ENCODE peak calls at places on chromosomes 1 and 21, in ten cellular contexts. One of them, this sample, is unnamed.

GRCh38 chr1:32215629-32216505 is 6.3 kb downstream of the TMEM234 start:
- DNase-seq in stomach: peak
- DNase-seq in naive thymus-derived CD4-positive, alpha-beta T cell: peak
- DNase-seq in neuronal stem cell: no peak
- DNase-seq in brain microvascular endothelial cell: peak
- DNase-seq in uterus: peak
- DNase-seq in esophagus squamous epithelium: no peak
- DNase-seq in spleen: no peak
- DNase-seq in IMR-90: peak
- DNase-seq in heart right ventricle: peak
- DNase-seq in this sample: no peak

GRCh38 chr1:40708750-40709099 is 17.2 kb downstream of the NFYC start:
- DNase-seq in stomach: no peak
- DNase-seq in naive thymus-derived CD4-positive, alpha-beta T cell: no peak
- DNase-seq in neuronal stem cell: no peak
- DNase-seq in brain microvascular endothelial cell: no peak
- DNase-seq in uterus: no peak
- DNase-seq in esophagus squamous epithelium: no peak
- DNase-seq in spleen: no peak
- DNase-seq in IMR-90: peak
- DNase-seq in heart right ventricle: no peak
- DNase-seq in this sample: no peak

GRCh38 chr1:171142451-171143121 is 42.5 kb upstream of the FMO2 start:
- DNase-seq in stomach: no peak
- DNase-seq in naive thymus-derived CD4-positive, alpha-beta T cell: no peak
- DNase-seq in neuronal stem cell: no peak
- DNase-seq in brain microvascular endothelial cell: peak
- DNase-seq in uterus: peak
- DNase-seq in esophagus squamous epithelium: no peak
- DNase-seq in spleen: no peak
- DNase-seq in IMR-90: peak
- DNase-seq in heart right ventricle: no peak
- DNase-seq in this sample: no peak

GRCh38 chr1:28577052-28577678 is 14.9 kb upstream of the RAB42 start:
- DNase-seq in stomach: no peak
- DNase-seq in naive thymus-derived CD4-positive, alpha-beta T cell: no peak
- DNase-seq in neuronal stem cell: no peak
- DNase-seq in brain microvascular endothelial cell: no peak
- DNase-seq in uterus: no peak
- DNase-seq in esophagus squamous epithelium: no peak
- DNase-seq in spleen: no peak
- DNase-seq in IMR-90: no peak
- DNase-seq in heart right ventricle: no peak
- DNase-seq in this sample: no peak

GRCh38 chr1:209672705-209673630 is 2.2 kb upstream of the G0S2 start:
- DNase-seq in stomach: no peak
- DNase-seq in naive thymus-derived CD4-positive, alpha-beta T cell: no peak
- DNase-seq in neuronal stem cell: no peak
- DNase-seq in brain microvascular endothelial cell: no peak
- DNase-seq in uterus: no peak
- DNase-seq in esophagus squamous epithelium: no peak
- DNase-seq in spleen: no peak
- DNase-seq in IMR-90: no peak
- DNase-seq in heart right ventricle: no peak
- DNase-seq in this sample: no peak

GRCh38 chr1:178599087-178599486 is 86.2 kb downstream of the TEX35 start:
- DNase-seq in stomach: no peak
- DNase-seq in naive thymus-derived CD4-positive, alpha-beta T cell: no peak
- DNase-seq in neuronal stem cell: no peak
- DNase-seq in brain microvascular endothelial cell: no peak
- DNase-seq in uterus: no peak
- DNase-seq in esophagus squamous epithelium: no peak
- DNase-seq in spleen: no peak
- DNase-seq in IMR-90: no peak
- DNase-seq in heart right ventricle: no peak
- DNase-seq in this sample: no peak

GRCh38 chr1:243431591-243431990 is 175.8 kb downstream of the SDCCAG8 start:
- DNase-seq in stomach: no peak
- DNase-seq in naive thymus-derived CD4-positive, alpha-beta T cell: no peak
- DNase-seq in neuronal stem cell: no peak
- DNase-seq in brain microvascular endothelial cell: no peak
- DNase-seq in uterus: no peak
- DNase-seq in esophagus squamous epithelium: no peak
- DNase-seq in spleen: no peak
- DNase-seq in IMR-90: no peak
- DNase-seq in heart right ventricle: no peak
- DNase-seq in this sample: no peak

GRCh38 chr21:45551316-45551715 is 9.1 kb upstream of the SLC19A1 start:
- DNase-seq in stomach: no peak
- DNase-seq in naive thymus-derived CD4-positive, alpha-beta T cell: peak
- DNase-seq in neuronal stem cell: no peak
- DNase-seq in brain microvascular endothelial cell: peak
- DNase-seq in uterus: no peak
- DNase-seq in esophagus squamous epithelium: no peak
- DNase-seq in spleen: peak
- DNase-seq in IMR-90: peak
- DNase-seq in heart right ventricle: no peak
- DNase-seq in this sample: no peak

GRCh38 chr1:229199892-229200291 is 71.0 kb upstream of the RAB4A start:
- DNase-seq in stomach: peak
- DNase-seq in naive thymus-derived CD4-positive, alpha-beta T cell: no peak
- DNase-seq in neuronal stem cell: no peak
- DNase-seq in brain microvascular endothelial cell: no peak
- DNase-seq in uterus: no peak
- DNase-seq in esophagus squamous epithelium: no peak
- DNase-seq in spleen: peak
- DNase-seq in IMR-90: no peak
- DNase-seq in heart right ventricle: no peak
- DNase-seq in this sample: no peak

GRCh38 chr1:215529111-215529510 is 38.0 kb upstream of the KCTD3 start:
- DNase-seq in stomach: no peak
- DNase-seq in naive thymus-derived CD4-positive, alpha-beta T cell: no peak
- DNase-seq in neuronal stem cell: no peak
- DNase-seq in brain microvascular endothelial cell: no peak
- DNase-seq in uterus: no peak
- DNase-seq in esophagus squamous epithelium: no peak
- DNase-seq in spleen: no peak
- DNase-seq in IMR-90: peak
- DNase-seq in heart right ventricle: no peak
- DNase-seq in this sample: no peak

GRCh38 chr1:176462671-176463225 is at the start of gene PAPPA2:
- DNase-seq in stomach: no peak
- DNase-seq in naive thymus-derived CD4-positive, alpha-beta T cell: no peak
- DNase-seq in neuronal stem cell: no peak
- DNase-seq in brain microvascular endothelial cell: no peak
- DNase-seq in uterus: no peak
- DNase-seq in esophagus squamous epithelium: no peak
- DNase-seq in spleen: no peak
- DNase-seq in IMR-90: no peak
- DNase-seq in heart right ventricle: no peak
- DNase-seq in this sample: no peak
- H3K27ac ChIP-seq in stomach: no peak
- H3K27ac ChIP-seq in naive thymus-derived CD4-positive, alpha-beta T cell: no peak
- H3K27ac ChIP-seq in neuronal stem cell: no peak
- H3K27ac ChIP-seq in brain microvascular endothelial cell: no peak
- H3K27ac ChIP-seq in uterus: no peak
- H3K27ac ChIP-seq in esophagus squamous epithelium: no peak
- H3K27ac ChIP-seq in spleen: no peak
- H3K27ac ChIP-seq in IMR-90: no peak
- H3K27ac ChIP-seq in heart right ventricle: no peak
- H3K27ac ChIP-seq in this sample: no peak

DNA sequence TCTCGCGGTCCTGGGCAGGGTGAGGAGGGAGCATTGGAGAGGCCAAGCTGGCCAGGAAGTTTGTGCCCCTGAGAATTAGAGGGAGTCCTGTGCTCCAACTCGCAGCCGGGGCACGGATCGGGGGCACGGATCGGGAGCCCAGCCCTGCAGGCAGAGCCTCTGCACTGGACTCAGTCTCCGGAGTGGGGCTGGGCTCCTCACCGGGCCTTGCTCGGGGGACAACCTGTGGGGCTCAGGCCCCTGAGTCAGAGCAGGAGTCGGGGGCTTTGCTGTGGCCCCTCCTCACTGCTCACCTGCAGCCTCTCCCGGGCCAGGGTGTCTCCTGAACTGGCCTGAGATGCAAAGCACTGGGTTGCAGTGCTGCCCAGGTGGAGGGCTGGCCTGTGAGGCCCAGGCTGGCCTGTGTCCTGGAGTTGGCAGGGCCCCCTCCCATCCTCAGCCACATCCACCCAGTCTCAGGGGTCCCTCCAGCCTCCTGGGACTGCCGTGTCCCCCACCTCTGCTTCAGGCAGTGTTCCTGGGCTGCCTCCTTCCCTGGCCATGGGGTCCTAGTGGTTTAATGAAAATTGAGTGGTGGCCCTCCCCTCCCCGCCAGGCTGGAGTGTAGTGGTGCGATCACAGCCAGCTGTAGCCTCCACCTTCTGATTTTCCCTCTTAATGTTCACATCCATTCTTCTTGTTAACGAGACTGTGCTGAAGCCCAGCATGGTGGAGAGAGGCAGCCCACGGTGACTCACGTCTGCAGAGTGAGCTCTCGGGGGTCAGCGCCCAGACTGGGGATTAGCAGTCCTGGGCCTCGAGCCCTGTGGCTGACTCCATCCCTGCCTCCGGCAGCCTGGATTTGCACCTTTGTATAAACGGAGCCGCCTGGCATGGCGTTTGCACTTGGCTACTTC is 6.6 kb downstream of the MIB2 start:
- DNase-seq in stomach: no peak
- DNase-seq in naive thymus-derived CD4-positive, alpha-beta T cell: no peak
- DNase-seq in neuronal stem cell: no peak
- DNase-seq in brain microvascular endothelial cell: no peak
- DNase-seq in uterus: no peak
- DNase-seq in esophagus squamous epithelium: no peak
- DNase-seq in spleen: peak
- DNase-seq in IMR-90: peak
- DNase-seq in heart right ventricle: no peak
- DNase-seq in this sample: no peak
- H3K27ac ChIP-seq in stomach: peak
- H3K27ac ChIP-seq in naive thymus-derived CD4-positive, alpha-beta T cell: no peak
- H3K27ac ChIP-seq in neuronal stem cell: no peak
- H3K27ac ChIP-seq in brain microvascular endothelial cell: no peak
- H3K27ac ChIP-seq in uterus: no peak
- H3K27ac ChIP-seq in esophagus squamous epithelium: peak
- H3K27ac ChIP-seq in spleen: no peak
- H3K27ac ChIP-seq in IMR-90: no peak
- H3K27ac ChIP-seq in heart right ventricle: peak
- H3K27ac ChIP-seq in this sample: no peak

GRCh38 chr1:9822897-9823692 is 670 bp downstream of the CLSTN1 start:
- DNase-seq in stomach: no peak
- DNase-seq in naive thymus-derived CD4-positive, alpha-beta T cell: peak
- DNase-seq in neuronal stem cell: no peak
- DNase-seq in brain microvascular endothelial cell: no peak
- DNase-seq in uterus: peak
- DNase-seq in esophagus squamous epithelium: no peak
- DNase-seq in spleen: peak
- DNase-seq in IMR-90: peak
- DNase-seq in heart right ventricle: peak
- DNase-seq in this sample: no peak

GRCh38 chr1:9821710-9822109 is 2.1 kb downstream of the CLSTN1 start:
- DNase-seq in stomach: no peak
- DNase-seq in naive thymus-derived CD4-positive, alpha-beta T cell: no peak
- DNase-seq in neuronal stem cell: no peak
- DNase-seq in brain microvascular endothelial cell: no peak
- DNase-seq in uterus: no peak
- DNase-seq in esophagus squamous epithelium: no peak
- DNase-seq in spleen: no peak
- DNase-seq in IMR-90: no peak
- DNase-seq in heart right ventricle: no peak
- DNase-seq in this sample: no peak

GRCh38 chr1:9823943-9824701 is at the start of gene CLSTN1:
- DNase-seq in stomach: peak
- DNase-seq in naive thymus-derived CD4-positive, alpha-beta T cell: peak
- DNase-seq in neuronal stem cell: peak
- DNase-seq in brain microvascular endothelial cell: peak
- DNase-seq in uterus: peak
- DNase-seq in esophagus squamous epithelium: peak
- DNase-seq in spleen: peak
- DNase-seq in IMR-90: peak
- DNase-seq in heart right ventricle: peak
- DNase-seq in this sample: peak

GRCh38 chr1:9823693-9823942 is 147 bp downstream of the CLSTN1 start:
- DNase-seq in stomach: no peak
- DNase-seq in naive thymus-derived CD4-positive, alpha-beta T cell: no peak
- DNase-seq in neuronal stem cell: no peak
- DNase-seq in brain microvascular endothelial cell: no peak
- DNase-seq in uterus: no peak
- DNase-seq in esophagus squamous epithelium: no peak
- DNase-seq in spleen: no peak
- DNase-seq in IMR-90: no peak
- DNase-seq in heart right ventricle: peak
- DNase-seq in this sample: no peak

DNA sequence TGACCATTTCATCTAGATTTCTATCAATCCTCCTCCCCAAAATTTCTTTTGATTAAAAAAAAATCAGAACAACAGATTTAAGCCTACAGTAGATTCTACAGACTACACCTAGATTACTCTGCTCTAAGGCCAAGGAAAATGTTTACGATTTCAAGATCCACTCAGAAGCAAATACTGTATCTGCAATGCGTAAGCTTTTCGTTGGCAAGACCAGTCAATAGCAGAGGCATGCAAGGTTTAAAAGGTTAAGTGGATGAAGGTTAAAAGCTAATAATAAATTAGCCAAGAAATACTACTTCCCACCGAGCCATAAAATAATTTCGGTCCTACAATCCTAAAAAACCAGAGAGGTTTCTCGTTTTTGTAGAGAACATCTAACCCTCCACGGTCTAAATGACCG is 1.3 kb downstream of the CLSTN1 start:
- DNase-seq in stomach: no peak
- DNase-seq in naive thymus-derived CD4-positive, alpha-beta T cell: no peak
- DNase-seq in neuronal stem cell: no peak
- DNase-seq in brain microvascular endothelial cell: no peak
- DNase-seq in uterus: no peak
- DNase-seq in esophagus squamous epithelium: no peak
- DNase-seq in spleen: no peak
- DNase-seq in IMR-90: peak
- DNase-seq in heart right ventricle: no peak
- DNase-seq in this sample: no peak
- H3K27ac ChIP-seq in stomach: no peak
- H3K27ac ChIP-seq in naive thymus-derived CD4-positive, alpha-beta T cell: peak
- H3K27ac ChIP-seq in neuronal stem cell: no peak
- H3K27ac ChIP-seq in brain microvascular endothelial cell: no peak
- H3K27ac ChIP-seq in uterus: peak
- H3K27ac ChIP-seq in esophagus squamous epithelium: peak
- H3K27ac ChIP-seq in spleen: no peak
- H3K27ac ChIP-seq in IMR-90: peak
- H3K27ac ChIP-seq in heart right ventricle: no peak
- H3K27ac ChIP-seq in this sample: peak

DNA sequence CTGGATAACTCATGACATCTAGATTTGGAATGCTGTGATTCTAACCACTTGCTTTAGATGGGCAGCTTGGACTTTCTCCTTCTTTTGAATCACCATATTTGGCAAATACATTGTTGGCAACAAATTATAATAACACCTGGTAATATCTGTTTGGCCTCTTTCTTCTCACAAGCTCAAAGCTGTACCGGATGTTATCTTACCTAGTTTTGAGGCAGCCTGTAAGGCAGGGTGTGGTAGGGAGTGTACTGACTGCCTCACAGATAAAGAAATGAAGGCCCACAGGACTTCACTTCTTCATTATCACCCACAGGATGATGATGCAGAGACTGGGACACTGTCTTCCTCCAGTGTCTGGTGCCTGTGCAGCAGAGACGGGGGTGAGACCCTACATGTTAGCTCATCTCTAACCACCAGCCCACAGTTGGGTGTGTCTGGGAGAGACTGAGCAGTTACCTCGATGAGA is 28.5 kb downstream of the TUFT1 start:
- DNase-seq in stomach: no peak
- DNase-seq in naive thymus-derived CD4-positive, alpha-beta T cell: no peak
- DNase-seq in neuronal stem cell: no peak
- DNase-seq in brain microvascular endothelial cell: no peak
- DNase-seq in uterus: no peak
- DNase-seq in esophagus squamous epithelium: no peak
- DNase-seq in spleen: no peak
- DNase-seq in IMR-90: no peak
- DNase-seq in heart right ventricle: no peak
- DNase-seq in this sample: peak
- H3K27ac ChIP-seq in stomach: no peak
- H3K27ac ChIP-seq in naive thymus-derived CD4-positive, alpha-beta T cell: no peak
- H3K27ac ChIP-seq in neuronal stem cell: no peak
- H3K27ac ChIP-seq in brain microvascular endothelial cell: no peak
- H3K27ac ChIP-seq in uterus: no peak
- H3K27ac ChIP-seq in esophagus squamous epithelium: peak
- H3K27ac ChIP-seq in spleen: no peak
- H3K27ac ChIP-seq in IMR-90: no peak
- H3K27ac ChIP-seq in heart right ventricle: no peak
- H3K27ac ChIP-seq in this sample: no peak

This sample was measured in CD8-positive, alpha-beta T cell.